ENCODE peak calls at places on chromosomes 7 and 10, in nine cellular contexts. K, L, A, Q, Z, E, X, T and N are unnamed samples.

GRCh38 chr7:25246306-25246705 is 18.0 kb upstream of the NPVF start:
- DNase-seq in K (no peak), L (no peak), A (no peak), Q (no peak), Z (no peak), E (no peak), X (no peak), T (no peak), N (no peak)

GRCh38 chr7:73892003-73892975 is 31.3 kb downstream of the TMEM270 start:
- DNase-seq in K (peak), L (no peak), A (no peak), Q (no peak), Z (no peak), E (no peak), X (peak), T (peak), N (no peak)

GRCh38 chr10:33818343-33818742 is 483.9 kb upstream of the NRP1 start:
- DNase-seq in K (no peak), L (no peak), A (no peak), Q (no peak), Z (no peak), E (no peak), X (no peak), T (no peak), N (no peak)

GRCh38 chr10:6124666-6125065 is 35.8 kb downstream of the RBM17 start:
- DNase-seq in K (peak), L (no peak), A (no peak), Q (no peak), Z (no peak), E (no peak), X (no peak), T (no peak), N (no peak)

GRCh38 chr7:109996411-109996810 is 1094.5 kb upstream of the LRRN3 start:
- DNase-seq in K (peak), L (no peak), A (no peak), Q (no peak), Z (no peak), E (no peak), X (no peak), T (no peak), N (no peak)

GRCh38 chr10:44983066-44983894 is 4.7 kb upstream of the DEPP1 start:
- DNase-seq in K (peak), L (no peak), A (no peak), Q (no peak), Z (no peak), E (no peak), X (no peak), T (no peak), N (no peak)

GRCh38 chr10:77771450-77771849 is 133.8 kb upstream of the KCNMA1 start:
- DNase-seq in K (no peak), L (no peak), A (no peak), Q (no peak), Z (no peak), E (no peak), X (peak), T (no peak), N (no peak)

GRCh38 chr10:127044191-127044590 is 139.0 kb downstream of the DOCK1 start:
- DNase-seq in K (no peak), L (no peak), A (no peak), Q (no peak), Z (no peak), E (no peak), X (no peak), T (no peak), N (no peak)

GRCh38 chr7:102833343-102833742 is 79.5 kb upstream of the LRRC17 start:
- DNase-seq in K (no peak), L (no peak), A (no peak), Q (no peak), Z (no peak), E (no peak), X (no peak), T (no peak), N (no peak)

GRCh38 chr10:13053794-13054462 is 46.0 kb upstream of the OPTN start:
- DNase-seq in K (no peak), L (no peak), A (peak), Q (no peak), Z (no peak), E (no peak), X (no peak), T (no peak), N (peak)